ENCODE peak calls at places on chromosomes 4 and X, in seven cellular contexts. One of them, this sample, is unnamed.

GRCh38 chrX:112043997-112044396 is 38.6 kb downstream of the TRPC5 start:
- DNase-seq in endodermal cell: no peak
- DNase-seq in ovary: no peak
- DNase-seq in lower leg skin: no peak
- DNase-seq in GM12865: peak
- DNase-seq in NB4: peak
- DNase-seq in epithelial cell of proximal tubule: peak
- DNase-seq in this sample: no peak

GRCh38 chr4:158163941-158164665 is 8.7 kb downstream of the GASK1B start:
- DNase-seq in endodermal cell: no peak
- DNase-seq in ovary: no peak
- DNase-seq in lower leg skin: no peak
- DNase-seq in GM12865: no peak
- DNase-seq in NB4: no peak
- DNase-seq in epithelial cell of proximal tubule: no peak
- DNase-seq in this sample: no peak

GRCh38 chr4:105558277-105558676 is 5.9 kb downstream of the ARHGEF38 start:
- DNase-seq in endodermal cell: no peak
- DNase-seq in ovary: no peak
- DNase-seq in lower leg skin: no peak
- DNase-seq in GM12865: no peak
- DNase-seq in NB4: peak
- DNase-seq in epithelial cell of proximal tubule: no peak
- DNase-seq in this sample: no peak

GRCh38 chrX:138287200-138287865 is 424.2 kb downstream of the FGF13 start:
- DNase-seq in endodermal cell: peak
- DNase-seq in ovary: no peak
- DNase-seq in lower leg skin: no peak
- DNase-seq in GM12865: no peak
- DNase-seq in NB4: peak
- DNase-seq in epithelial cell of proximal tubule: no peak
- DNase-seq in this sample: no peak

GRCh38 chr4:137283737-137284136 is 248.6 kb downstream of the PCDH18 start:
- DNase-seq in endodermal cell: no peak
- DNase-seq in ovary: no peak
- DNase-seq in lower leg skin: no peak
- DNase-seq in GM12865: no peak
- DNase-seq in NB4: no peak
- DNase-seq in epithelial cell of proximal tubule: no peak
- DNase-seq in this sample: no peak

GRCh38 chrX:53080628-53081580 is 1.3 kb upstream of the TSPYL2 start:
- DNase-seq in endodermal cell: no peak
- DNase-seq in ovary: peak
- DNase-seq in lower leg skin: no peak
- DNase-seq in GM12865: no peak
- DNase-seq in NB4: no peak
- DNase-seq in epithelial cell of proximal tubule: no peak
- DNase-seq in this sample: no peak

GRCh38 chrX:130994671-130995070 is 63.5 kb upstream of the ARHGAP36 start:
- DNase-seq in endodermal cell: peak
- DNase-seq in ovary: no peak
- DNase-seq in lower leg skin: no peak
- DNase-seq in GM12865: peak
- DNase-seq in NB4: peak
- DNase-seq in epithelial cell of proximal tubule: no peak
- DNase-seq in this sample: no peak

GRCh38 chr4:156889616-156890594 is 81.7 kb downstream of the PDGFC start:
- DNase-seq in endodermal cell: no peak
- DNase-seq in ovary: no peak
- DNase-seq in lower leg skin: no peak
- DNase-seq in GM12865: no peak
- DNase-seq in NB4: no peak
- DNase-seq in epithelial cell of proximal tubule: peak
- DNase-seq in this sample: no peak

GRCh38 chr4:156763511-156763910 is 208.1 kb downstream of the PDGFC start:
- DNase-seq in endodermal cell: no peak
- DNase-seq in ovary: no peak
- DNase-seq in lower leg skin: no peak
- DNase-seq in GM12865: no peak
- DNase-seq in NB4: no peak
- DNase-seq in epithelial cell of proximal tubule: no peak
- DNase-seq in this sample: no peak

GRCh38 chr4:8728536-8729407 is 136.2 kb downstream of the CPZ start:
- DNase-seq in endodermal cell: peak
- DNase-seq in ovary: no peak
- DNase-seq in lower leg skin: peak
- DNase-seq in GM12865: no peak
- DNase-seq in NB4: no peak
- DNase-seq in epithelial cell of proximal tubule: no peak
- DNase-seq in this sample: no peak
- TF ChIP-seq CTCF in endodermal cell: no peak
- TF ChIP-seq CTCF in ovary: no peak
- TF ChIP-seq CTCF in lower leg skin: no peak
- TF ChIP-seq CTCF in GM12865: no peak
- TF ChIP-seq CTCF in NB4: no peak
- TF ChIP-seq CTCF in epithelial cell of proximal tubule: no peak
- TF ChIP-seq CTCF in this sample: no peak

GRCh38 chr4:183807420-183808101 is 97.5 kb upstream of the STOX2 start:
- DNase-seq in endodermal cell: no peak
- DNase-seq in ovary: no peak
- DNase-seq in lower leg skin: no peak
- DNase-seq in GM12865: no peak
- DNase-seq in NB4: no peak
- DNase-seq in epithelial cell of proximal tubule: no peak
- DNase-seq in this sample: no peak
- H3K4me3 ChIP-seq in endodermal cell: no peak
- H3K4me3 ChIP-seq in ovary: no peak
- H3K4me3 ChIP-seq in lower leg skin: no peak
- H3K4me3 ChIP-seq in GM12865: no peak
- H3K4me3 ChIP-seq in NB4: no peak
- H3K4me3 ChIP-seq in epithelial cell of proximal tubule: peak
- H3K4me3 ChIP-seq in this sample: no peak

DNA sequence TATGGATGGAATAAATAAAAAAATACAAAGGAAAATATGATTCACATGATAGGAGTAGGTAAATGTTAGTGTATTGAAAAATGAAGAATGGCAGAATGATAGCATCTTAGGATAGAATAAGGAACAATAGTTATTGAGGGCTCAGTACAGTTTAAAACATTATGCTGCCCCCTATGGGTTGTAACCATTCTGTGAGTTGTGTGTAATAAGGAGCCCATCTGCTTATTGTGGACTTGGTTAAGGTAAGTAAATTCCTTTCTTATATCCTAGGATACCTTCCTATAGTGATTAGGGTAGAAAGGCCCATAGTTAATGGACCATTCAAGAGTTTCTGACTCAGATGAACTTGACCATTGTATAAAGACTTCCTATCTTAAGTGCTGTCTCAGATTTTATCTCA is 195.8 kb downstream of the PDHA2 start:
- DNase-seq in endodermal cell: no peak
- DNase-seq in ovary: no peak
- DNase-seq in lower leg skin: no peak
- DNase-seq in GM12865: peak
- DNase-seq in NB4: peak
- DNase-seq in epithelial cell of proximal tubule: no peak
- DNase-seq in this sample: no peak
- TF ChIP-seq CTCF in endodermal cell: peak
- TF ChIP-seq CTCF in ovary: no peak
- TF ChIP-seq CTCF in lower leg skin: no peak
- TF ChIP-seq CTCF in GM12865: peak
- TF ChIP-seq CTCF in NB4: peak
- TF ChIP-seq CTCF in epithelial cell of proximal tubule: peak
- TF ChIP-seq CTCF in this sample: peak

DNA sequence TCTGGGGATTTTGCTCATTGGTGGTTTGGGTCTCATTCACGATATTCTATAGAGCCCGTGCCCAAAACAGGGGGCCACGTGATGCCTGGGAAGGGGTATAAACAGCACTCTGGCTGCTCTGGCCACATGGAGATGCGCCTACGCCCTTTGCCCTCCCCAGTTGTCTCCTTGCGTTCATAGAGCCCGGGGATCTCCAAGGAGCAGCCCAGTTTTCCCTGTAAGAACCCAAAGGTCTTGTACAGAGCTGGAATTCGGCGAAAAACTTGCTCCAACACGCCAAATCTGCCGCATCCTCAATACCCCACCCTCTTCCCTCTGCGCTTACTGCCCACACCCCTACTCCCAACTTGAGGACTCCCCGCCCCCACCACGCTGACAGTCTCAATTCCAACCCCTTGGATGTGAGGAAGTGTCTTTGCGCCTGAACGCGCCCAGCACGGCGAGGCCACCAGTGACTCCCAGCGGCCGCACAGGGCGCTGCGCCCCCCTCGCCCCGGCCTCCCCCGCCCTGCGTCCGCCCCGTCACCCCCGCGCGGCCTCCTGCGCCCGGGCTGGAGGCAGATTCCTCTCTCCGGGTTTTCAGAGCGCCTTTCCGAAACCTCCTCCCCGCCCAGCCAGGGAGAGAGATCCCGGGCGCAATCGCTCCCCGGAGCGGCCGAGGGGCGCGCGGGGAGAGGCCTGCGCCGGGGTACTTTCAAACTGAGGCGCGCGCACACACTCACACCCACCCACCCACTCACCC is at the start of gene NHS:
- DNase-seq in endodermal cell: peak
- DNase-seq in ovary: peak
- DNase-seq in lower leg skin: peak
- DNase-seq in GM12865: no peak
- DNase-seq in NB4: no peak
- DNase-seq in epithelial cell of proximal tubule: no peak
- DNase-seq in this sample: no peak
- H3K4me3 ChIP-seq in endodermal cell: peak
- H3K4me3 ChIP-seq in ovary: peak
- H3K4me3 ChIP-seq in lower leg skin: peak
- H3K4me3 ChIP-seq in GM12865: no peak
- H3K4me3 ChIP-seq in NB4: no peak
- H3K4me3 ChIP-seq in epithelial cell of proximal tubule: peak
- H3K4me3 ChIP-seq in this sample: peak

GRCh38 chr4:26729547-26729946 is 131.1 kb upstream of the STIM2 start:
- DNase-seq in endodermal cell: no peak
- DNase-seq in ovary: no peak
- DNase-seq in lower leg skin: no peak
- DNase-seq in GM12865: no peak
- DNase-seq in NB4: no peak
- DNase-seq in epithelial cell of proximal tubule: no peak
- DNase-seq in this sample: no peak

GRCh38 chr4:26729027-26729426 is 131.6 kb upstream of the STIM2 start:
- DNase-seq in endodermal cell: no peak
- DNase-seq in ovary: no peak
- DNase-seq in lower leg skin: no peak
- DNase-seq in GM12865: no peak
- DNase-seq in NB4: no peak
- DNase-seq in epithelial cell of proximal tubule: no peak
- DNase-seq in this sample: no peak

GRCh38 chr4:26726655-26727387 is 133.8 kb upstream of the STIM2 start:
- DNase-seq in endodermal cell: no peak
- DNase-seq in ovary: no peak
- DNase-seq in lower leg skin: no peak
- DNase-seq in GM12865: no peak
- DNase-seq in NB4: no peak
- DNase-seq in epithelial cell of proximal tubule: no peak
- DNase-seq in this sample: no peak

GRCh38 chr4:26724522-26724921 is 136.1 kb upstream of the STIM2 start:
- DNase-seq in endodermal cell: no peak
- DNase-seq in ovary: no peak
- DNase-seq in lower leg skin: no peak
- DNase-seq in GM12865: peak
- DNase-seq in NB4: no peak
- DNase-seq in epithelial cell of proximal tubule: no peak
- DNase-seq in this sample: no peak

DNA sequence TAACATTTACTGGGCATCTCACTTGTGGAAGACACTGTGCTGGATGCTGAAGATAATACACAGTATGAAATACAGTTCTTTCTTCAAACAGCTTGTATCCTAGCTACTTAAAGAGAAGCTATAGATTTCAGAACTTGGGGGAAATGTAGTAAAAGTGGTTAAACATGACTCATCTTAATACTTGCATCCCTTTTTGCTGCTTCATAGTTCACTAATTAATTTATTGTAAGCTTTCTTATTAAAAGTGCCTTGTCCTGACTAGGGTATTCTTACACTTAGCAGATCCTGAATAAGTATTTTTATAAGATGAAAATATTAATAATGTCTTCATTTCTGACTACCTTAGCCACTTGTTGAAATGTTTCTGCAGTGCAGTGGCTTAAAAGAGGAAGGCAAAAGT is 132.8 kb upstream of the STIM2 start:
- DNase-seq in endodermal cell: no peak
- DNase-seq in ovary: no peak
- DNase-seq in lower leg skin: no peak
- DNase-seq in GM12865: no peak
- DNase-seq in NB4: peak
- DNase-seq in epithelial cell of proximal tubule: no peak
- DNase-seq in this sample: no peak
- TF ChIP-seq CTCF in endodermal cell: no peak
- TF ChIP-seq CTCF in ovary: no peak
- TF ChIP-seq CTCF in lower leg skin: no peak
- TF ChIP-seq CTCF in GM12865: no peak
- TF ChIP-seq CTCF in NB4: no peak
- TF ChIP-seq CTCF in epithelial cell of proximal tubule: no peak
- TF ChIP-seq CTCF in this sample: no peak

This sample was measured in retinal pigment epithelial cell.